ENCODE peak calls at places on chromosomes 4 and X, in six cellular contexts. F is cardiac muscle cell; Z is adrenal gland; X is naive thymus-derived CD4-positive, alpha-beta T cell; E is body of pancreas; S is RWPE1. Q is an unnamed sample.

GRCh38 chr4:107036602-107037151 is 564 bp upstream of the DKK2 start:
- DNase-seq in F (no peak), Z (no peak), X (no peak), E (no peak), S (no peak), Q (no peak)

GRCh38 chrX:42714981-42715688 is 62.8 kb downstream of the PPP1R2C start:
- DNase-seq in F (peak), Z (peak), X (peak), E (peak), S (peak), Q (no peak)

GRCh38 chrX:2696698-2697215 is 5.7 kb downstream of the CD99 start:
- DNase-seq in F (no peak), Z (no peak), X (peak), E (no peak), S (peak), Q (peak)

GRCh38 chrX:151902813-151903591 is 9.7 kb upstream of the MAGEA4 start:
- DNase-seq in F (no peak), Z (peak), X (no peak), E (no peak), S (peak), Q (no peak)

GRCh38 chr4:85243857-85244256 is 231.1 kb upstream of the ARHGAP24 start:
- DNase-seq in F (peak), Z (no peak), X (no peak), E (no peak), S (no peak), Q (no peak)

GRCh38 chrX:40224658-40225057 is 126.9 kb upstream of the BCOR start:
- DNase-seq in F (no peak), Z (no peak), X (no peak), E (no peak), S (no peak), Q (no peak)

GRCh38 chr4:8860096-8860891 is 11.3 kb downstream of the HMX1 start:
- DNase-seq in F (no peak), Z (no peak), X (no peak), E (no peak), S (no peak), Q (no peak)

GRCh38 chr4:108465886-108466491 is 154.4 kb upstream of the RPL34 start:
- DNase-seq in F (no peak), Z (no peak), X (no peak), E (no peak), S (no peak), Q (no peak)

GRCh38 chr4:133624744-133625143 is 475.6 kb downstream of the PCDH10 start:
- DNase-seq in F (peak), Z (no peak), X (no peak), E (no peak), S (no peak), Q (no peak)

GRCh38 chr4:17780461-17781071 is 855 bp downstream of the FAM184B start:
- DNase-seq in F (no peak), Z (no peak), X (no peak), E (no peak), S (no peak), Q (no peak)

DNA sequence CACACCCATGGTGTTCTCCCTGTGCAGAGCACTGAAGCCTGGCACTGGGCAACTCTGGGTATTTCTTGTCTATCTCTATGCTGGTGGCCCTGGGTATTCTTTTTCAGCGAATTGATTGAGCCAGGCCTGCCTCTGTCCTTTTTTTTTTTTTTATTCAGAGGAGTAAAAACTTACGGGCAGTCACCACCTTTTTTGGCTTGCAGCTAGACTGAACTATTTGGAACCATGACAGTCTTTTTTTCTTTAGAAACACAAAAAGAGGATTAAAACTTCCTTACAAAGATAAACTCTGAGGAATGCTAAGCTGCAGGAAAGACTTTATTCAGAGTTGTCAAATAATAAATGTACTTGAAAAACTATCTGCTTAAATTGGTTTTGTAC is 119.2 kb upstream of the STIM2 start:
- DNase-seq in F (no peak), Z (peak), X (no peak), E (no peak), S (no peak), Q (no peak)
- H3K27ac ChIP-seq in F (no peak), Z (no peak), X (no peak), E (no peak), S (no peak), Q (no peak)

GRCh38 chr4:993111-994029 is at the start of gene SLC26A1:
- DNase-seq in F (no peak), Z (peak), X (no peak), E (peak), S (no peak), Q (no peak)

GRCh38 chr4:990746-991367 is 2.3 kb downstream of the SLC26A1 start:
- DNase-seq in F (no peak), Z (no peak), X (no peak), E (no peak), S (no peak), Q (no peak)

GRCh38 chr4:992297-993110 is 700 bp downstream of the SLC26A1 start:
- DNase-seq in F (no peak), Z (peak), X (no peak), E (peak), S (no peak), Q (no peak)

GRCh38 chr4:989722-990471 is 3.1 kb downstream of the IDUA start:
- DNase-seq in F (no peak), Z (no peak), X (no peak), E (peak), S (no peak), Q (no peak)

DNA sequence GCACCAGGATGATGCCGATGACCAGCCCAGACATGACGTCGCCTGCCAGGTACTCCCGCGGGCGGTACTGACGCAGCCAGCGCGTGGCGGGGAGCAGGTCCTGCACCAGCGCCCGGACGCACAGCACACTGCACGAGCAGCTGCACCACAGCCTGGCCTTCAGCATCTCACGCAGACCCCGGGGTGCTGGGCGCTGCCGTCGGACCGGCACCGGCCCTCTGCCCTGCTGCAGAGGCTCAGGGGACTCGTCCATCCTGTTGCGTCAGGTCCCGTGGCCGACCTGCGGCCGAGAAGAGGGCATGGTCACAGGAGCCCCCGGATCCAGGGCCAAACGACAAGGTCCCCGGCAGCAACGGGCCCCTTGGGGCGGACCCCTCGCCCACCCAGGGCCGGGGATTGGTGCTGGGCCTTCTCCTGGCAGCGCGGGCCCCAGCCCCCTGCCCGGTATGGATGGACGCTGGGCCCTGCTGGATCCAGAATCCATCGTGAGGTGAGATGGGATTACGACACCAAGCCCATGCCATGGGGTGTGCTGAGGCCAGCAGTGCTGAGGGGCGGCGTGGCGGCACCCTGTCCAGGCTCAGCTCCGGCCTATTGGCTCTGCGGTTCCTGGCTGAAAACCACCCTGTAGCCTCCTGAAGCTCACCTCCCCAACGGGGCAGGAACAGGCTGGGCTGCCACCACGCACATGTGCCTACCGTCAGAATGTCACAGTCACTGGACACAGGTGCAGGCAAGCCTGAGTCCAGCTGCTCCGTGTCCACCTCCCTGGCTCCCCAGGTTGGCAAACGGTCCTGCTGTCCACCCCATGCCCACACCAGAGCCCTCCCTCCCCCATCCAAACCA is 1.5 kb downstream of the SLC26A1 start:
- DNase-seq in F (no peak), Z (no peak), X (no peak), E (peak), S (no peak), Q (no peak)
- H3K27ac ChIP-seq in F (no peak), Z (peak), X (no peak), E (peak), S (peak), Q (no peak)

GRCh38 chrX:135982860-135983259 is 2.4 kb upstream of the SLC9A6 start:
- DNase-seq in F (no peak), Z (no peak), X (no peak), E (no peak), S (no peak), Q (no peak)

GRCh38 chrX:135985123-135985973 is at the start of gene SLC9A6:
- DNase-seq in F (peak), Z (peak), X (peak), E (peak), S (peak), Q (peak)

GRCh38 chrX:135988245-135988644 is 3.0 kb downstream of the SLC9A6 start:
- DNase-seq in F (no peak), Z (no peak), X (no peak), E (no peak), S (no peak), Q (no peak)

GRCh38 chrX:135984220-135984619 is 1.0 kb upstream of the SLC9A6 start:
- DNase-seq in F (no peak), Z (no peak), X (no peak), E (no peak), S (no peak), Q (no peak)

GRCh38 chrX:135985974-135986312 is 708 bp downstream of the SLC9A6 start:
- DNase-seq in F (no peak), Z (no peak), X (no peak), E (no peak), S (no peak), Q (no peak)
- H3K27ac ChIP-seq in F (no peak), Z (no peak), X (peak), E (peak), S (peak), Q (peak)

GRCh38 chr4:168919706-168920324 is 90.2 kb downstream of the CBR4 start:
- DNase-seq in F (peak), Z (no peak), X (no peak), E (no peak), S (no peak), Q (no peak)

GRCh38 chr4:168908859-168909390 is 101.1 kb downstream of the CBR4 start:
- DNase-seq in F (no peak), Z (no peak), X (no peak), E (no peak), S (no peak), Q (no peak)

GRCh38 chr4:168917150-168917779 is 92.8 kb downstream of the CBR4 start:
- DNase-seq in F (peak), Z (no peak), X (peak), E (no peak), S (peak), Q (peak)

DNA sequence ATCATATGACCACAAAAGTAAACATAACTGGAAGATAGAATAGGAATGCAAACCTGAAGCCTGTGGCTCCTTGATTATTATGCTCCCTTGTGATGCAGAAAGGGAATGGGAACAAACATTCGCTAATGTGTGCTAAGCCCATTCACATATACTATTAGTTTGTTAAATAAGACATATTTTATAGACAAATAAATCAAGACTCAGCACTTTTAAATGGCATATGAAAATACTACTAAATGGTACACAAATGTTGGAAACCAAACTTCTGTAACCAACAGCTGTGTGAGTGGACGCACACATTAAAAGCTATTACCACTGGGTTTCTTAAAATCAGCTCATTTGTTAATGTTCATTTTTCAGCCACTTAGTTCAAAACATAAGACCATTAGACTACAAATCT is 96.0 kb downstream of the CBR4 start:
- DNase-seq in F (no peak), Z (no peak), X (no peak), E (no peak), S (no peak), Q (no peak)
- H3K27ac ChIP-seq in F (peak), Z (no peak), X (no peak), E (no peak), S (no peak), Q (no peak)

GRCh38 chr4:128524311-128524710 is 236.7 kb upstream of the PGRMC2 start:
- DNase-seq in F (no peak), Z (peak), X (no peak), E (peak), S (peak), Q (no peak)
- H3K27ac ChIP-seq in F (no peak), Z (no peak), X (no peak), E (no peak), S (peak), Q (no peak)